ENCODE peak calls at places on chromosomes 4 and X, in four cellular contexts. M is K562, X is SK-N-SH, R is WTC11. I is an unnamed sample.

GRCh38 chr4:143711543-143712159 is 11.2 kb upstream of the FREM3 start:
- DNase-seq in M (peak; percentile 37), X (no peak), R (peak; percentile 38), I (no peak)

GRCh38 chrX:31126205-31126604 is 54.4 kb upstream of the FTHL17 start:
- DNase-seq in X (no peak), M (no peak), R (no peak), I (no peak)

GRCh38 chr4:139552506-139552905 is 3.5 kb downstream of the SETD7 start:
- DNase-seq in M (no peak), X (no peak), R (no peak), I (no peak)

GRCh38 chr4:66750273-66750672 is 795.0 kb downstream of the CENPC start:
- DNase-seq in R (no peak), X (no peak), M (no peak), I (no peak)

GRCh38 chrX:109927663-109928273 is 75.1 kb upstream of the TMEM164 start:
- DNase-seq in X (no peak), M (no peak), R (no peak), I (no peak)

GRCh38 chrX:123665197-123665596 is 67.7 kb downstream of the THOC2 start:
- DNase-seq in M (no peak), X (no peak), R (no peak), I (no peak)

GRCh38 chr4:10348241-10348640 is 109.0 kb downstream of the ZNF518B start:
- DNase-seq in R (no peak), M (no peak), X (no peak), I (no peak)

GRCh38 chr4:42412251-42412650 is 15.0 kb downstream of the SHISA3 start:
- DNase-seq in R (no peak), M (no peak), X (no peak), I (no peak)

GRCh38 chr4:168836482-168836881 is 173.6 kb downstream of the CBR4 start:
- DNase-seq in R (no peak), X (no peak), M (no peak), I (no peak)

GRCh38 chrX:71144651-71145050 is at the start of gene NLGN3:
- DNase-seq in M (no peak), R (peak; percentile 49), X (peak; percentile 73), I (no peak)

GRCh38 chrX:63475200-63475599 is 124.1 kb upstream of the SPIN4 start:
- DNase-seq in M (peak; percentile 2), X (no peak), R (no peak), I (no peak)

GRCh38 chr4:185623444-185624247 is 88.3 kb upstream of the PDLIM3 start:
- DNase-seq in X (no peak), R (no peak), M (no peak), I (no peak)

GRCh38 chr4:93791570-93792195 is 36.9 kb upstream of the ATOH1 start:
- DNase-seq in M (peak; percentile 46), R (peak; percentile 68), X (peak; percentile 59), I (no peak)

GRCh38 chrX:127207326-127207725 is 387.8 kb downstream of the PRR32 start:
- DNase-seq in X (no peak), M (no peak), R (peak; percentile 5), I (no peak)

GRCh38 chr4:130028552-130028951 is 932.6 kb downstream of the C4orf33 start:
- DNase-seq in R (no peak), X (no peak), M (no peak), I (peak; percentile 33)

GRCh38 chr4:40564815-40565505 is 64.7 kb downstream of the RBM47 start:
- DNase-seq in M (no peak), R (no peak), X (no peak), I (no peak)

GRCh38 chrX:68570598-68570997 is 71.7 kb downstream of the YIPF6 start:
- DNase-seq in X (no peak), R (no peak), M (no peak), I (no peak)

GRCh38 chr4:109009909-109010308 is 247.1 kb upstream of the ETNPPL start:
- DNase-seq in M (no peak), R (no peak), X (peak; percentile 20), I (no peak)

GRCh38 chr4:169410839-169411770 is 140.3 kb upstream of the SH3RF1 start:
- DNase-seq in R (peak; percentile 18), M (no peak), X (peak; percentile 10), I (peak; percentile 93)

GRCh38 chr4:151961456-151961855 is 200.6 kb upstream of the GATB start:
- DNase-seq in M (no peak), X (no peak), R (no peak), I (no peak)
- TF ChIP-seq USF1 in M (no peak), X (no peak), R (no peak), I (no peak)

GRCh38 chr4:1239949-1240305 is 9.0 kb downstream of the CTBP1 start:
- DNase-seq in X (peak; percentile 12), R (no peak), M (no peak), I (no peak)

GRCh38 chr4:1237981-1238675 is 10.8 kb downstream of the CTBP1 start:
- DNase-seq in M (no peak), R (no peak), X (peak; percentile 14), I (no peak)

GRCh38 chr4:1239141-1239948 is 9.6 kb downstream of the CTBP1 start:
- DNase-seq in R (peak; percentile 8), X (peak; percentile 20), M (no peak), I (no peak)

GRCh38 chr4:1240721-1241465 is 8.0 kb downstream of the CTBP1 start:
- DNase-seq in M (no peak), R (no peak), X (peak; percentile 17), I (no peak)

GRCh38 chr4:1238676-1239000 is 10.3 kb downstream of the CTBP1 start:
- DNase-seq in M (no peak), X (peak; percentile 24), R (no peak), I (no peak)
- TF ChIP-seq USF1 in M (no peak), X (no peak), R (no peak), I (no peak)

DNA sequence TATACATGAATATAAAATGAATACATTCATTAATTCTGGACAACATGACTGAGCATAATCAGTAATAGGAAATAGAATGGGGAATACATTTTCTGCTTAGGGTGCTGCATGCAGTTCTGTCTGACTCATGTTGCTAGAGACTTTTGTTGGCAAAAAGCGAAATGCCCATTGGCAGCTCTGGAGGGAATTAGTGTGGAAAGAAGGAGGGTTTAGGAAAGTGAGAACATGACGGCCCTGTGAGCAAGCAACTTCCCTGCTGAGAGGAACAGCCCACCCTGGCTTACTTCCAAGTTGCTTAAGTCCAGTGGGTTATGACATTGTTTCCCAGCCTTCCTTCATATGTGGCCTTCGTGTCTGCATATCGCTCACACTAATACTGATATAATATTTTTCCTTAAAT is 13.8 kb downstream of the MAD2L1 start:
- DNase-seq in X (no peak), M (no peak), R (no peak), I (no peak)
- TF ChIP-seq USF1 in X (no peak), M (no peak), R (no peak), I (no peak)

GRCh38 chr4:1283711-1284110 is 6.0 kb upstream of the MAEA start:
- DNase-seq in X (no peak), M (no peak), R (no peak), I (no peak)

GRCh38 chr4:1285151-1285789 is 4.4 kb upstream of the MAEA start:
- DNase-seq in X (no peak), R (no peak), M (no peak), I (no peak)

GRCh38 chr4:1288786-1289185 is 905 bp upstream of the MAEA start:
- DNase-seq in X (no peak), R (no peak), M (no peak), I (no peak)

GRCh38 chr4:1289232-1290164 is at the start of gene MAEA:
- DNase-seq in M (peak; percentile 100), X (peak; percentile 100), R (peak; percentile 98), I (peak; percentile 83)

GRCh38 chr4:1285790-1286553 is 3.7 kb upstream of the MAEA start:
- DNase-seq in R (peak; percentile 60), X (no peak), M (peak; percentile 38), I (no peak)
- TF ChIP-seq USF1 in R (no peak), X (no peak), M (peak; percentile 44), I (no peak)

DNA sequence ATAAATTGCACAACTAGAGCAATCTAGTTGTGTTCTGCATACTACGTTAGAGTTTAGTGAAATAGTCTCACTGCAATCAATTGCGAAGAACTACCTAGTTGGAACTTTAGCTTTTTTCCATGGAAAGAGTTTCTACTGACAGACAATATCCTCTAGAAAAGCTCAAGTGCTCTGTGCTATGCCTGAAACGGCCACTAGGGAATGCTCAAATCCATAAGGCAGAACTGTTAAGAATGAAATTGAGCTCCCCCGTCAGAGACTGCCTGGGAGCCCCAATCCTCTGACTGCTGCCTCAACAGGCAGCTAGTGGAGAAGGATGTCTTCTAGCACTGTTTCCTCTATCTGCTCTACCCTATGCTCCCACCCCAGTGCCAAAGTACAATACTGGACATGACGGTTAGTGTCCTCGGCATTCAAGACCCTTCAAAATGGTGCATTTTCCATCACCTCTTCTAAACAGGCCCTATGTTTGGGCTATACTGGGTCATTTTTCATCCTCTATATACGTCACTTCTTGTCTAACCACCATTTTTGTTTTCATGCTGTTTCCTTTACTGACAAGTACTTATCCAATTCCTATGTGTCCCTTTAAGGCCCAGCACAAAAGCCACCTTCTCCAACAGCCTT is 35.3 kb downstream of the FRMD7 start:
- DNase-seq in X (peak; percentile 28), M (peak; percentile 53), R (peak; percentile 68), I (peak; percentile 25)
- TF ChIP-seq USF1 in X (no peak), M (no peak), R (no peak), I (no peak)

DNA sequence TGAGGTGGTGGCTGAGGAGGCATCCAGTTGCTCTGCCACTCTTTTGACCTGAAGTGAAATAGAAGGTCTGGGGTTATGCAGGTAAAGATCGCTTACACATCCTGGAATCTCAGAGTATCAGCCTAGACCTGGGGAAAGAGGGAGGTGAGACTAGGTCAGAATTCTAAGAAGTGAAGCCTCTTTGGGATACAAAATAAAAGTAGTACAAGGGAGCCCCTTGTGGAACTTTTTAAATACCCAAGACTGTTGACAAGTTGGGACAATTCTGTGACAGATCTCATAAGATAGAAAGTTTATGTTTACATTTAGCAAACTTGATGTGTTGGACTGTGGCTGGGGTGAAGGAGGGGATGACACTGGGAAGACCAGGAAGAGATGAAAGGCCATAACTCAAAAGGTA is 263.2 kb downstream of the SPRY1 start:
- DNase-seq in X (no peak), M (peak; percentile 10), R (no peak), I (no peak)
- TF ChIP-seq USF1 in X (no peak), M (no peak), R (no peak), I (no peak)

I was measured in GM12878.